ENCODE peak calls at places on chromosomes 1 and 21, in eight cellular contexts. O is NCI-H2029 treated with DMSO at 0.1 percent for 48 hours; F is activated effector memory CD4-positive, alpha-beta T cell treated with anti-CD3 and anti-CD28 coated beads, Interleukin-2, amount 50 U/mL, for 16 hours; M is stimulated activated CD8-positive, alpha-beta memory T cell treated with anti-CD3 and anti-CD28 coated beads, Interleukin-4, amount 100 ng/mL, for 1 hour; C is HTR-8/SVneo; A is stromal cell of bone marrow; D is CD4-positive, alpha-beta T cell; Q is amniotic epithelial cell. G is an unnamed sample.

GRCh38 chr1:182149411-182149965 is 88.0 kb upstream of the ZNF648 start:
- DNase-seq in O (no peak), F (no peak), M (no peak), C (no peak), A (peak), D (no peak), Q (peak), G (peak)

GRCh38 chr1:30936541-30937171 is 28.1 kb upstream of the SDC3 start:
- DNase-seq in O (no peak), F (no peak), M (no peak), C (no peak), A (no peak), D (no peak), Q (no peak), G (no peak)

GRCh38 chr21:34196996-34197395 is 123.6 kb downstream of the MRPS6 start:
- DNase-seq in O (no peak), F (no peak), M (no peak), C (no peak), A (no peak), D (no peak), Q (no peak), G (no peak)

GRCh38 chr1:164780111-164780510 is 221.1 kb downstream of the PBX1 start:
- DNase-seq in O (no peak), F (no peak), M (no peak), C (no peak), A (no peak), D (no peak), Q (no peak), G (no peak)

GRCh38 chr1:204151562-204152309 is at the start of gene ETNK2:
- DNase-seq in O (no peak), F (peak), M (peak), C (peak), A (no peak), D (peak), Q (no peak), G (peak)

GRCh38 chr1:119159963-119160362 is 19.5 kb upstream of the WARS2 start:
- DNase-seq in O (no peak), F (no peak), M (no peak), C (no peak), A (no peak), D (no peak), Q (no peak), G (peak)

GRCh38 chr1:154609398-154610380 is 1.7 kb upstream of the ADAR start:
- DNase-seq in O (no peak), F (peak), M (no peak), C (no peak), A (no peak), D (peak), Q (peak), G (no peak)

GRCh38 chr1:197312163-197312562 is 44.1 kb downstream of the CRB1 start:
- DNase-seq in O (no peak), F (no peak), M (no peak), C (no peak), A (no peak), D (no peak), Q (peak), G (no peak)

GRCh38 chr1:225454733-225455132 is 26.9 kb upstream of the LBR start:
- DNase-seq in O (peak), F (peak), M (peak), C (peak), A (peak), D (peak), Q (peak), G (peak)

GRCh38 chr1:205670143-205670431 is 10.2 kb downstream of the SLC45A3 start:
- DNase-seq in O (no peak), F (no peak), M (no peak), C (no peak), A (no peak), D (no peak), Q (no peak), G (no peak)

GRCh38 chr21:25583370-25584133 is 23.7 kb downstream of the MRPL39 start:
- DNase-seq in O (peak), F (peak), M (no peak), C (no peak), A (no peak), D (no peak), Q (no peak), G (no peak)

GRCh38 chr1:228364068-228364705 is 42.4 kb downstream of the TRIM11 start:
- DNase-seq in O (no peak), F (peak), M (no peak), C (no peak), A (no peak), D (no peak), Q (no peak), G (no peak)

GRCh38 chr1:39047374-39048229 is 21.5 kb downstream of the NDUFS5 start:
- DNase-seq in O (no peak), F (no peak), M (no peak), C (peak), A (peak), D (no peak), Q (peak), G (peak)

GRCh38 chr1:161021168-161021958 is 411 bp upstream of the F11R start:
- DNase-seq in O (peak), F (peak), M (peak), C (peak), A (no peak), D (peak), Q (peak), G (peak)

GRCh38 chr1:91569411-91570104 is 68.9 kb downstream of the CDC7 start:
- DNase-seq in O (no peak), F (no peak), M (no peak), C (peak), A (peak), D (no peak), Q (peak), G (peak)

GRCh38 chr1:2229032-2229920 is 1.2 kb downstream of the SKI start:
- DNase-seq in O (no peak), F (peak), M (no peak), C (no peak), A (no peak), D (peak), Q (peak), G (peak)

GRCh38 chr1:230778916-230779590 is 31.9 kb downstream of the CAPN9 start:
- DNase-seq in O (no peak), F (no peak), M (no peak), C (no peak), A (no peak), D (no peak), Q (peak), G (peak)

GRCh38 chr1:7223334-7224080 is 438.3 kb downstream of the CAMTA1 start:
- DNase-seq in O (no peak), F (no peak), M (no peak), C (no peak), A (peak), D (no peak), Q (peak), G (peak)

GRCh38 chr1:109197163-109198042 is 16.3 kb upstream of the SARS1 start:
- DNase-seq in O (no peak), F (no peak), M (no peak), C (peak), A (peak), D (no peak), Q (peak), G (peak)

GRCh38 chr1:3313579-3313955 is 140.9 kb upstream of the ARHGEF16 start:
- DNase-seq in O (no peak), F (no peak), M (no peak), C (no peak), A (peak), D (no peak), Q (peak), G (peak)

GRCh38 chr1:210373628-210373877 is 44.9 kb downstream of the HHAT start:
- DNase-seq in O (no peak), F (no peak), M (no peak), C (no peak), A (no peak), D (no peak), Q (no peak), G (no peak)

GRCh38 chr1:236381565-236382158 is 12.4 kb upstream of the EDARADD start:
- DNase-seq in O (no peak), F (no peak), M (no peak), C (no peak), A (no peak), D (no peak), Q (no peak), G (no peak)

GRCh38 chr1:85033221-85033620 is 15.1 kb downstream of the MCOLN3 start:
- DNase-seq in O (no peak), F (no peak), M (no peak), C (no peak), A (no peak), D (no peak), Q (no peak), G (no peak)

GRCh38 chr1:39625462-39626273 is 13.8 kb downstream of the HEYL start:
- DNase-seq in O (no peak), F (no peak), M (no peak), C (no peak), A (no peak), D (no peak), Q (peak), G (peak)

GRCh38 chr1:26941311-26941710 is 19.0 kb downstream of the KDF1 start:
- DNase-seq in O (no peak), F (no peak), M (no peak), C (no peak), A (no peak), D (no peak), Q (no peak), G (no peak)

GRCh38 chr1:165403835-165404482 is 41.0 kb downstream of the RXRG start:
- DNase-seq in O (peak), F (no peak), M (no peak), C (peak), A (no peak), D (no peak), Q (no peak), G (peak)

GRCh38 chr1:201317551-201317950 is 34.2 kb downstream of the PKP1 start:
- DNase-seq in O (no peak), F (no peak), M (no peak), C (no peak), A (no peak), D (no peak), Q (no peak), G (no peak)

GRCh38 chr1:216670118-216670870 is 52.9 kb downstream of the ESRRG start:
- DNase-seq in O (no peak), F (no peak), M (no peak), C (no peak), A (no peak), D (no peak), Q (peak), G (peak)

GRCh38 chr1:5664906-5665875 is 327.0 kb downstream of the NPHP4 start:
- DNase-seq in O (no peak), F (peak), M (no peak), C (no peak), A (no peak), D (no peak), Q (no peak), G (no peak)

GRCh38 chr1:227900571-227901051 is 47.1 kb downstream of the WNT9A start:
- DNase-seq in O (no peak), F (peak), M (no peak), C (no peak), A (no peak), D (no peak), Q (no peak), G (no peak)

GRCh38 chr1:168879906-168880734 is 151.1 kb upstream of the DPT start:
- DNase-seq in O (no peak), F (no peak), M (no peak), C (no peak), A (peak), D (no peak), Q (peak), G (peak)

GRCh38 chr1:40637617-40638016 is 27.9 kb downstream of the RIMS3 start:
- DNase-seq in O (no peak), F (peak), M (no peak), C (no peak), A (no peak), D (no peak), Q (no peak), G (no peak)

GRCh38 chr1:107454786-107455185 is 313.9 kb downstream of the NTNG1 start:
- DNase-seq in O (no peak), F (no peak), M (no peak), C (no peak), A (no peak), D (no peak), Q (no peak), G (no peak)

GRCh38 chr1:85707267-85707989 is 805 bp downstream of the ZNHIT6 start:
- DNase-seq in O (no peak), F (no peak), M (no peak), C (no peak), A (no peak), D (no peak), Q (no peak), G (no peak)

GRCh38 chr1:43565600-43566360 is 35.1 kb downstream of the PTPRF start:
- DNase-seq in O (peak), F (peak), M (no peak), C (no peak), A (peak), D (peak), Q (peak), G (peak)

GRCh38 chr1:185938396-185938795 is 204.2 kb downstream of the HMCN1 start:
- DNase-seq in O (no peak), F (no peak), M (no peak), C (no peak), A (no peak), D (no peak), Q (no peak), G (no peak)

GRCh38 chr1:233304489-233305102 is 9.1 kb upstream of the PCNX2 start:
- DNase-seq in O (no peak), F (no peak), M (no peak), C (peak), A (peak), D (no peak), Q (peak), G (peak)

G was measured in fibroblast of villous mesenchyme.